ENCODE peak calls at places on chromosomes 7 and 10, in nine cellular contexts. One of them, this sample, is unnamed.

GRCh38 chr7:29189743-29190201 is 4.8 kb upstream of the CHN2 start:
- DNase-seq in stomach: peak
- DNase-seq in naive thymus-derived CD4-positive, alpha-beta T cell: peak
- DNase-seq in H7: peak
- DNase-seq in sigmoid colon: peak
- DNase-seq in cardiac fibroblast: peak
- DNase-seq in mammary epithelial cell: peak
- DNase-seq in epithelial cell of esophagus: peak
- DNase-seq in A549: peak
- DNase-seq in this sample: peak

GRCh38 chr10:75773139-75773801 is 341.8 kb downstream of the LRMDA start:
- DNase-seq in stomach: peak
- DNase-seq in naive thymus-derived CD4-positive, alpha-beta T cell: no peak
- DNase-seq in H7: no peak
- DNase-seq in sigmoid colon: no peak
- DNase-seq in cardiac fibroblast: peak
- DNase-seq in mammary epithelial cell: no peak
- DNase-seq in epithelial cell of esophagus: peak
- DNase-seq in A549: peak
- DNase-seq in this sample: no peak

GRCh38 chr7:6209340-6209739 is 63.1 kb downstream of the CYTH3 start:
- DNase-seq in stomach: no peak
- DNase-seq in naive thymus-derived CD4-positive, alpha-beta T cell: no peak
- DNase-seq in H7: no peak
- DNase-seq in sigmoid colon: no peak
- DNase-seq in cardiac fibroblast: no peak
- DNase-seq in mammary epithelial cell: no peak
- DNase-seq in epithelial cell of esophagus: no peak
- DNase-seq in A549: no peak
- DNase-seq in this sample: no peak

GRCh38 chr7:150830957-150831356 is 21.4 kb upstream of the AOC1 start:
- DNase-seq in stomach: no peak
- DNase-seq in naive thymus-derived CD4-positive, alpha-beta T cell: no peak
- DNase-seq in H7: no peak
- DNase-seq in sigmoid colon: no peak
- DNase-seq in cardiac fibroblast: no peak
- DNase-seq in mammary epithelial cell: no peak
- DNase-seq in epithelial cell of esophagus: no peak
- DNase-seq in A549: no peak
- DNase-seq in this sample: no peak

GRCh38 chr7:144672869-144673268 is 163.0 kb downstream of the TPK1 start:
- DNase-seq in stomach: no peak
- DNase-seq in naive thymus-derived CD4-positive, alpha-beta T cell: no peak
- DNase-seq in H7: no peak
- DNase-seq in sigmoid colon: no peak
- DNase-seq in cardiac fibroblast: no peak
- DNase-seq in mammary epithelial cell: no peak
- DNase-seq in epithelial cell of esophagus: no peak
- DNase-seq in A549: no peak
- DNase-seq in this sample: no peak

GRCh38 chr7:140058517-140058916 is 4.2 kb downstream of the PARP12 start:
- DNase-seq in stomach: no peak
- DNase-seq in naive thymus-derived CD4-positive, alpha-beta T cell: no peak
- DNase-seq in H7: no peak
- DNase-seq in sigmoid colon: no peak
- DNase-seq in cardiac fibroblast: no peak
- DNase-seq in mammary epithelial cell: no peak
- DNase-seq in epithelial cell of esophagus: no peak
- DNase-seq in A549: no peak
- DNase-seq in this sample: no peak

GRCh38 chr10:116096501-116096900 is 176.5 kb downstream of the GFRA1 start:
- DNase-seq in stomach: no peak
- DNase-seq in naive thymus-derived CD4-positive, alpha-beta T cell: no peak
- DNase-seq in H7: no peak
- DNase-seq in sigmoid colon: no peak
- DNase-seq in cardiac fibroblast: no peak
- DNase-seq in mammary epithelial cell: no peak
- DNase-seq in epithelial cell of esophagus: no peak
- DNase-seq in A549: no peak
- DNase-seq in this sample: no peak

GRCh38 chr7:70589010-70589409 is 542.9 kb upstream of the GALNT17 start:
- DNase-seq in stomach: no peak
- DNase-seq in naive thymus-derived CD4-positive, alpha-beta T cell: no peak
- DNase-seq in H7: peak
- DNase-seq in sigmoid colon: no peak
- DNase-seq in cardiac fibroblast: no peak
- DNase-seq in mammary epithelial cell: no peak
- DNase-seq in epithelial cell of esophagus: no peak
- DNase-seq in A549: no peak
- DNase-seq in this sample: no peak

GRCh38 chr7:21300692-21301091 is 127.2 kb upstream of the SP4 start:
- DNase-seq in stomach: no peak
- DNase-seq in naive thymus-derived CD4-positive, alpha-beta T cell: peak
- DNase-seq in H7: peak
- DNase-seq in sigmoid colon: no peak
- DNase-seq in cardiac fibroblast: no peak
- DNase-seq in mammary epithelial cell: no peak
- DNase-seq in epithelial cell of esophagus: no peak
- DNase-seq in A549: peak
- DNase-seq in this sample: no peak

GRCh38 chr10:112732277-112732891 is 217.7 kb upstream of the TCF7L2 start:
- DNase-seq in stomach: no peak
- DNase-seq in naive thymus-derived CD4-positive, alpha-beta T cell: no peak
- DNase-seq in H7: no peak
- DNase-seq in sigmoid colon: no peak
- DNase-seq in cardiac fibroblast: peak
- DNase-seq in mammary epithelial cell: peak
- DNase-seq in epithelial cell of esophagus: peak
- DNase-seq in A549: no peak
- DNase-seq in this sample: no peak

GRCh38 chr10:33487014-33487776 is 152.7 kb upstream of the NRP1 start:
- DNase-seq in stomach: no peak
- DNase-seq in naive thymus-derived CD4-positive, alpha-beta T cell: no peak
- DNase-seq in H7: no peak
- DNase-seq in sigmoid colon: no peak
- DNase-seq in cardiac fibroblast: peak
- DNase-seq in mammary epithelial cell: no peak
- DNase-seq in epithelial cell of esophagus: no peak
- DNase-seq in A549: no peak
- DNase-seq in this sample: peak

GRCh38 chr7:22864301-22864700 is 41.7 kb upstream of the TOMM7 start:
- DNase-seq in stomach: no peak
- DNase-seq in naive thymus-derived CD4-positive, alpha-beta T cell: no peak
- DNase-seq in H7: no peak
- DNase-seq in sigmoid colon: no peak
- DNase-seq in cardiac fibroblast: peak
- DNase-seq in mammary epithelial cell: no peak
- DNase-seq in epithelial cell of esophagus: no peak
- DNase-seq in A549: no peak
- DNase-seq in this sample: no peak

GRCh38 chr10:3047622-3047995 is 19.7 kb upstream of the PFKP start:
- DNase-seq in stomach: no peak
- DNase-seq in naive thymus-derived CD4-positive, alpha-beta T cell: no peak
- DNase-seq in H7: no peak
- DNase-seq in sigmoid colon: no peak
- DNase-seq in cardiac fibroblast: no peak
- DNase-seq in mammary epithelial cell: no peak
- DNase-seq in epithelial cell of esophagus: no peak
- DNase-seq in A549: no peak
- DNase-seq in this sample: no peak

GRCh38 chr10:17349009-17349349 is 105.4 kb downstream of the ST8SIA6 start:
- DNase-seq in stomach: no peak
- DNase-seq in naive thymus-derived CD4-positive, alpha-beta T cell: no peak
- DNase-seq in H7: no peak
- DNase-seq in sigmoid colon: no peak
- DNase-seq in cardiac fibroblast: no peak
- DNase-seq in mammary epithelial cell: no peak
- DNase-seq in epithelial cell of esophagus: no peak
- DNase-seq in A549: no peak
- DNase-seq in this sample: no peak
- H3K4me3 ChIP-seq in stomach: peak
- H3K4me3 ChIP-seq in naive thymus-derived CD4-positive, alpha-beta T cell: no peak
- H3K4me3 ChIP-seq in H7: no peak
- H3K4me3 ChIP-seq in sigmoid colon: peak
- H3K4me3 ChIP-seq in cardiac fibroblast: no peak
- H3K4me3 ChIP-seq in mammary epithelial cell: peak
- H3K4me3 ChIP-seq in epithelial cell of esophagus: no peak
- H3K4me3 ChIP-seq in A549: no peak
- H3K4me3 ChIP-seq in this sample: no peak

GRCh38 chr7:28104811-28105210 is 75.8 kb downstream of the JAZF1 start:
- DNase-seq in stomach: no peak
- DNase-seq in naive thymus-derived CD4-positive, alpha-beta T cell: no peak
- DNase-seq in H7: no peak
- DNase-seq in sigmoid colon: no peak
- DNase-seq in cardiac fibroblast: no peak
- DNase-seq in mammary epithelial cell: no peak
- DNase-seq in epithelial cell of esophagus: no peak
- DNase-seq in A549: no peak
- DNase-seq in this sample: no peak
- H3K4me3 ChIP-seq in stomach: no peak
- H3K4me3 ChIP-seq in naive thymus-derived CD4-positive, alpha-beta T cell: no peak
- H3K4me3 ChIP-seq in H7: no peak
- H3K4me3 ChIP-seq in sigmoid colon: no peak
- H3K4me3 ChIP-seq in cardiac fibroblast: no peak
- H3K4me3 ChIP-seq in mammary epithelial cell: no peak
- H3K4me3 ChIP-seq in epithelial cell of esophagus: no peak
- H3K4me3 ChIP-seq in A549: no peak
- H3K4me3 ChIP-seq in this sample: no peak

GRCh38 chr10:91071786-91072185 is 148.7 kb upstream of the PCGF5 start:
- DNase-seq in stomach: no peak
- DNase-seq in naive thymus-derived CD4-positive, alpha-beta T cell: no peak
- DNase-seq in H7: no peak
- DNase-seq in sigmoid colon: no peak
- DNase-seq in cardiac fibroblast: no peak
- DNase-seq in mammary epithelial cell: no peak
- DNase-seq in epithelial cell of esophagus: no peak
- DNase-seq in A549: no peak
- DNase-seq in this sample: no peak

GRCh38 chr10:91080776-91081175 is 139.7 kb upstream of the PCGF5 start:
- DNase-seq in stomach: no peak
- DNase-seq in naive thymus-derived CD4-positive, alpha-beta T cell: no peak
- DNase-seq in H7: no peak
- DNase-seq in sigmoid colon: no peak
- DNase-seq in cardiac fibroblast: no peak
- DNase-seq in mammary epithelial cell: no peak
- DNase-seq in epithelial cell of esophagus: no peak
- DNase-seq in A549: no peak
- DNase-seq in this sample: no peak

GRCh38 chr10:91073301-91073780 is 147.1 kb upstream of the PCGF5 start:
- DNase-seq in stomach: no peak
- DNase-seq in naive thymus-derived CD4-positive, alpha-beta T cell: no peak
- DNase-seq in H7: no peak
- DNase-seq in sigmoid colon: no peak
- DNase-seq in cardiac fibroblast: no peak
- DNase-seq in mammary epithelial cell: no peak
- DNase-seq in epithelial cell of esophagus: no peak
- DNase-seq in A549: no peak
- DNase-seq in this sample: no peak

GRCh38 chr10:91077549-91078017 is 142.9 kb upstream of the PCGF5 start:
- DNase-seq in stomach: peak
- DNase-seq in naive thymus-derived CD4-positive, alpha-beta T cell: no peak
- DNase-seq in H7: no peak
- DNase-seq in sigmoid colon: no peak
- DNase-seq in cardiac fibroblast: peak
- DNase-seq in mammary epithelial cell: peak
- DNase-seq in epithelial cell of esophagus: peak
- DNase-seq in A549: no peak
- DNase-seq in this sample: no peak

DNA sequence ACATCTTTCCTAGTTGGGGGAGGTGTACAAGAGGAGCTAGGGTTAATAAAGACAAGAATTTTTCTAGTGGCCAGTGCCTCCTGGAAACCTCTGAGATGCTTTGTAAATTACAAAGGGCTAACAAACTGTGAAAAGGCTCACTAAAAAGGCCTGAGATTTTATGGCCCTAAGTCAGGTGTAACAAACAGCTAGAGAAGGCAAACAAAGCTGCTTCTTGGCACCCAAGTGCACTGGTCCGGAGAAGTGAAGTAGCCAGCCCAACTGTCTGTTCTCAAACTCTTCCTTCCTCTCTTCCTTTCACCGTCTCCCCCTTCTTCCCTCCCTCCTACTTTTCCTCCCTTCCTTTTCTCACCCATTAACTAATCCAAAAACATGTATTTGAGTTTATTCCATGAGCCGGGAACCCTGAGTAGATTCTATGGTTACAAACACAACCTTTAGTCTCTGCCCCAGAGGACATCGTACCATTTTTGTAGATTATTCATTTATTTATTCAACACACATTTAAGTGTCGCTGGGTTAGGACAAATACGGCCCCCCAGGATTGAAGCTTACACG is 143.4 kb upstream of the PCGF5 start:
- DNase-seq in stomach: no peak
- DNase-seq in naive thymus-derived CD4-positive, alpha-beta T cell: no peak
- DNase-seq in H7: no peak
- DNase-seq in sigmoid colon: no peak
- DNase-seq in cardiac fibroblast: no peak
- DNase-seq in mammary epithelial cell: no peak
- DNase-seq in epithelial cell of esophagus: no peak
- DNase-seq in A549: no peak
- DNase-seq in this sample: no peak
- H3K4me3 ChIP-seq in stomach: no peak
- H3K4me3 ChIP-seq in naive thymus-derived CD4-positive, alpha-beta T cell: no peak
- H3K4me3 ChIP-seq in H7: no peak
- H3K4me3 ChIP-seq in sigmoid colon: no peak
- H3K4me3 ChIP-seq in cardiac fibroblast: no peak
- H3K4me3 ChIP-seq in mammary epithelial cell: no peak
- H3K4me3 ChIP-seq in epithelial cell of esophagus: no peak
- H3K4me3 ChIP-seq in A549: no peak
- H3K4me3 ChIP-seq in this sample: no peak

GRCh38 chr10:15091418-15091817 is 2.8 kb upstream of the ACBD7 start:
- DNase-seq in stomach: no peak
- DNase-seq in naive thymus-derived CD4-positive, alpha-beta T cell: no peak
- DNase-seq in H7: no peak
- DNase-seq in sigmoid colon: no peak
- DNase-seq in cardiac fibroblast: no peak
- DNase-seq in mammary epithelial cell: no peak
- DNase-seq in epithelial cell of esophagus: no peak
- DNase-seq in A549: no peak
- DNase-seq in this sample: no peak

GRCh38 chr10:15092855-15093408 is 4.2 kb upstream of the RPP38 start:
- DNase-seq in stomach: no peak
- DNase-seq in naive thymus-derived CD4-positive, alpha-beta T cell: no peak
- DNase-seq in H7: no peak
- DNase-seq in sigmoid colon: no peak
- DNase-seq in cardiac fibroblast: no peak
- DNase-seq in mammary epithelial cell: no peak
- DNase-seq in epithelial cell of esophagus: no peak
- DNase-seq in A549: no peak
- DNase-seq in this sample: no peak

GRCh38 chr10:15099886-15100285 is 2.7 kb downstream of the RPP38 start:
- DNase-seq in stomach: no peak
- DNase-seq in naive thymus-derived CD4-positive, alpha-beta T cell: no peak
- DNase-seq in H7: no peak
- DNase-seq in sigmoid colon: no peak
- DNase-seq in cardiac fibroblast: no peak
- DNase-seq in mammary epithelial cell: no peak
- DNase-seq in epithelial cell of esophagus: no peak
- DNase-seq in A549: no peak
- DNase-seq in this sample: no peak

GRCh38 chr10:15097011-15097812 is at the start of gene RPP38:
- DNase-seq in stomach: peak
- DNase-seq in naive thymus-derived CD4-positive, alpha-beta T cell: peak
- DNase-seq in H7: peak
- DNase-seq in sigmoid colon: peak
- DNase-seq in cardiac fibroblast: peak
- DNase-seq in mammary epithelial cell: peak
- DNase-seq in epithelial cell of esophagus: peak
- DNase-seq in A549: peak
- DNase-seq in this sample: peak

GRCh38 chr10:15096661-15097010 is 519 bp upstream of the RPP38 start:
- DNase-seq in stomach: no peak
- DNase-seq in naive thymus-derived CD4-positive, alpha-beta T cell: no peak
- DNase-seq in H7: no peak
- DNase-seq in sigmoid colon: no peak
- DNase-seq in cardiac fibroblast: no peak
- DNase-seq in mammary epithelial cell: no peak
- DNase-seq in epithelial cell of esophagus: no peak
- DNase-seq in A549: no peak
- DNase-seq in this sample: no peak
- H3K4me3 ChIP-seq in stomach: peak
- H3K4me3 ChIP-seq in naive thymus-derived CD4-positive, alpha-beta T cell: peak
- H3K4me3 ChIP-seq in H7: peak
- H3K4me3 ChIP-seq in sigmoid colon: peak
- H3K4me3 ChIP-seq in cardiac fibroblast: peak
- H3K4me3 ChIP-seq in mammary epithelial cell: peak
- H3K4me3 ChIP-seq in epithelial cell of esophagus: peak
- H3K4me3 ChIP-seq in A549: peak
- H3K4me3 ChIP-seq in this sample: peak

This sample was measured in Jurkat, Clone E6-1.